ENCODE peak calls at places on chromosomes 1 and 21, in four cellular contexts. One of them, this sample, is unnamed.

GRCh38 chr1:151314137-151314875 is 12.9 kb downstream of the PI4KB start:
- DNase-seq in DMS53: no peak
- DNase-seq in fibroblast of lung: peak; percentile 92
- DNase-seq in vagina: no peak
- DNase-seq in this sample: no peak

GRCh38 chr1:231094421-231094820 is 54.4 kb upstream of the FAM89A start:
- DNase-seq in DMS53: no peak
- DNase-seq in fibroblast of lung: no peak
- DNase-seq in vagina: no peak
- DNase-seq in this sample: no peak

GRCh38 chr1:9069324-9070100 is at the start of gene SLC2A5:
- DNase-seq in DMS53: no peak
- DNase-seq in fibroblast of lung: peak; percentile 22
- DNase-seq in vagina: no peak
- DNase-seq in this sample: no peak

GRCh38 chr1:211548321-211549091 is 30.5 kb downstream of the SLC30A1 start:
- DNase-seq in DMS53: no peak
- DNase-seq in fibroblast of lung: no peak
- DNase-seq in vagina: no peak
- DNase-seq in this sample: no peak

GRCh38 chr1:211257831-211258225 is 1.3 kb upstream of the RCOR3 start:
- DNase-seq in DMS53: no peak
- DNase-seq in fibroblast of lung: no peak
- DNase-seq in vagina: no peak
- DNase-seq in this sample: no peak

GRCh38 chr1:62912028-62912638 is 128.2 kb downstream of the ATG4C start:
- DNase-seq in DMS53: peak; percentile 69
- DNase-seq in fibroblast of lung: peak; percentile 37
- DNase-seq in vagina: no peak
- DNase-seq in this sample: no peak

GRCh38 chr1:86922445-86922844 is 8.0 kb downstream of the HS2ST1 start:
- DNase-seq in DMS53: no peak
- DNase-seq in fibroblast of lung: no peak
- DNase-seq in vagina: no peak
- DNase-seq in this sample: no peak

GRCh38 chr1:15678578-15678977 is 5.5 kb upstream of the PLEKHM2 start:
- DNase-seq in DMS53: no peak
- DNase-seq in fibroblast of lung: peak; percentile 41
- DNase-seq in vagina: no peak
- DNase-seq in this sample: no peak

GRCh38 chr21:38807481-38807880 is 1.8 kb downstream of the ETS2 start:
- DNase-seq in DMS53: no peak
- DNase-seq in fibroblast of lung: peak; percentile 57
- DNase-seq in vagina: no peak
- DNase-seq in this sample: no peak

GRCh38 chr1:228919919-228920318 is 184.6 kb downstream of the RHOU start:
- DNase-seq in DMS53: no peak
- DNase-seq in fibroblast of lung: no peak
- DNase-seq in vagina: no peak
- DNase-seq in this sample: no peak

GRCh38 chr1:224203243-224204016 is 20.4 kb downstream of the DEGS1 start:
- DNase-seq in DMS53: no peak
- DNase-seq in fibroblast of lung: peak; percentile 79
- DNase-seq in vagina: no peak
- DNase-seq in this sample: no peak

GRCh38 chr1:233614173-233614742 is 352 bp downstream of the KCNK1 start:
- DNase-seq in DMS53: peak; percentile 88
- DNase-seq in fibroblast of lung: peak; percentile 32
- DNase-seq in vagina: peak; percentile 89
- DNase-seq in this sample: no peak

GRCh38 chr1:99970713-99971255 is 988 bp downstream of the SLC35A3 start:
- DNase-seq in DMS53: no peak
- DNase-seq in fibroblast of lung: peak; percentile 7
- DNase-seq in vagina: no peak
- DNase-seq in this sample: no peak

GRCh38 chr1:206887701-206888100 is 9.5 kb upstream of the IL24 start:
- DNase-seq in DMS53: peak; percentile 63
- DNase-seq in fibroblast of lung: peak; percentile 63
- DNase-seq in vagina: no peak
- DNase-seq in this sample: no peak

GRCh38 chr1:211483896-211484612 is 7.9 kb downstream of the RD3 start:
- DNase-seq in DMS53: no peak
- DNase-seq in fibroblast of lung: no peak
- DNase-seq in vagina: peak; percentile 58
- DNase-seq in this sample: no peak

GRCh38 chr1:237219751-237220150 is 177.8 kb downstream of the RYR2 start:
- DNase-seq in DMS53: no peak
- DNase-seq in fibroblast of lung: no peak
- DNase-seq in vagina: no peak
- DNase-seq in this sample: no peak

GRCh38 chr1:87968259-87968955 is 639.7 kb downstream of the LMO4 start:
- DNase-seq in DMS53: no peak
- DNase-seq in fibroblast of lung: peak; percentile 66
- DNase-seq in vagina: no peak
- DNase-seq in this sample: no peak

GRCh38 chr1:202964755-202965440 is 2.2 kb downstream of the CYB5R1 start:
- DNase-seq in DMS53: peak; percentile 74
- DNase-seq in fibroblast of lung: no peak
- DNase-seq in vagina: no peak
- DNase-seq in this sample: no peak

GRCh38 chr21:32570456-32570855 is 14.9 kb downstream of the TCP10L start:
- DNase-seq in DMS53: no peak
- DNase-seq in fibroblast of lung: no peak
- DNase-seq in vagina: no peak
- DNase-seq in this sample: no peak

GRCh38 chr1:109312978-109313775 is 6.4 kb upstream of the MYBPHL start:
- DNase-seq in DMS53: no peak
- DNase-seq in fibroblast of lung: peak; percentile 78
- DNase-seq in vagina: no peak
- DNase-seq in this sample: no peak

GRCh38 chr1:156151093-156151688 is 2.2 kb upstream of the SEMA4A start:
- DNase-seq in DMS53: no peak
- DNase-seq in fibroblast of lung: peak; percentile 60
- DNase-seq in vagina: no peak
- DNase-seq in this sample: no peak

GRCh38 chr1:116919802-116920201 is 10.1 kb downstream of the PTGFRN start:
- DNase-seq in DMS53: peak; percentile 31
- DNase-seq in fibroblast of lung: no peak
- DNase-seq in vagina: no peak
- DNase-seq in this sample: no peak

GRCh38 chr1:182392045-182393028 is 747 bp upstream of the GLUL start:
- DNase-seq in DMS53: peak; percentile 72
- DNase-seq in fibroblast of lung: peak; percentile 53
- DNase-seq in vagina: no peak
- DNase-seq in this sample: no peak

GRCh38 chr1:14404847-14405246 is 193.6 kb upstream of the KAZN start:
- DNase-seq in DMS53: no peak
- DNase-seq in fibroblast of lung: no peak
- DNase-seq in vagina: no peak
- DNase-seq in this sample: no peak